ENCODE peak calls at places on chromosomes 6 and 20, in four cellular contexts. I is HCT116, O is K562, L is HepG2. F is an unnamed sample. For H3K9me3, the result is how much of the 10 kb centered on the place peaks cover.

GRCh38 chr20:24993337-24994185 is 1.0 kb upstream of the APMAP start:
- DNase-seq in I (no peak), O (no peak), L (peak), F (no peak)

GRCh38 chr6:168121308-168121665 is 42.3 kb upstream of the FRMD1 start:
- DNase-seq in I (no peak), L (no peak), O (no peak), F (no peak)

GRCh38 chr20:32406701-32407100 is 48.6 kb downstream of the ASXL1 start:
- DNase-seq in O (no peak), L (no peak), I (no peak), F (no peak)

GRCh38 chr6:149289192-149289741 is 28.2 kb upstream of the TAB2 start:
- DNase-seq in L (peak), I (no peak), O (no peak), F (no peak)

GRCh38 chr6:79946773-79947190 is 571 bp downstream of the ELOVL4 start:
- DNase-seq in L (no peak), I (no peak), O (no peak), F (no peak)

GRCh38 chr6:37557645-37558114 is 58.0 kb upstream of the CCDC167 start:
- DNase-seq in L (no peak), O (no peak), I (no peak), F (no peak)

GRCh38 chr6:163612200-163612599 is 197.7 kb downstream of the QKI start:
- DNase-seq in L (no peak), I (no peak), O (no peak), F (no peak)

GRCh38 chr6:44071670-44072451 is 55.4 kb downstream of the MRPL14 start:
- DNase-seq in L (no peak), I (no peak), O (no peak), F (no peak)

GRCh38 chr6:121993362-121993761 is 406.1 kb upstream of the HSF2 start:
- DNase-seq in L (no peak), O (no peak), I (no peak), F (no peak)

GRCh38 chr6:40532349-40533028 is 54.7 kb downstream of the LRFN2 start:
- DNase-seq in I (no peak), L (no peak), O (no peak), F (no peak)

GRCh38 chr20:31698803-31699718 is 23.6 kb downstream of the BCL2L1 start:
- DNase-seq in O (no peak), I (peak), L (peak), F (peak)

GRCh38 chr20:35648836-35649235 is 15.9 kb downstream of the CPNE1 start:
- DNase-seq in O (no peak), L (no peak), I (no peak), F (no peak)

GRCh38 chr6:17714879-17715860 is 8.4 kb upstream of the NUP153 start:
- DNase-seq in L (no peak), O (peak), I (peak), F (no peak)

GRCh38 chr6:139080255-139080920 is 51.8 kb downstream of the ABRACL start:
- DNase-seq in L (no peak), O (no peak), I (no peak), F (no peak)

GRCh38 chr6:14875678-14876063 is 370.2 kb upstream of the JARID2 start:
- DNase-seq in I (no peak), L (no peak), O (no peak), F (no peak)

GRCh38 chr20:20207291-20207690 is 155.0 kb downstream of the CFAP61 start:
- DNase-seq in L (no peak), O (no peak), I (no peak), F (no peak)

GRCh38 chr20:51528263-51529026 is 14.1 kb downstream of the NFATC2 start:
- DNase-seq in L (no peak), O (no peak), I (no peak), F (no peak)

GRCh38 chr6:27358786-27359185 is 29.8 kb upstream of the ZNF391 start:
- DNase-seq in O (no peak), L (no peak), I (no peak), F (no peak)

GRCh38 chr6:27359231-27359630 is 29.3 kb upstream of the ZNF391 start:
- DNase-seq in O (no peak), I (no peak), L (no peak), F (no peak)
- H3K9me3 ChIP-seq in O (under half), I (under half), L (under half), F (half or more)

GRCh38 chr20:37228656-37229055 is 33.0 kb downstream of the GHRH start:
- DNase-seq in O (no peak), L (no peak), I (no peak), F (no peak)

GRCh38 chr20:37226889-37227288 is 34.7 kb downstream of the GHRH start:
- DNase-seq in O (no peak), L (no peak), I (no peak), F (no peak)

GRCh38 chr20:37230200-37230599 is 31.4 kb downstream of the GHRH start:
- DNase-seq in O (no peak), L (no peak), I (no peak), F (no peak)

GRCh38 chr20:37228111-37228510 is 33.5 kb downstream of the GHRH start:
- DNase-seq in I (no peak), O (no peak), L (no peak), F (no peak)

GRCh38 chr20:37229300-37229699 is 32.3 kb downstream of the GHRH start:
- DNase-seq in O (no peak), L (no peak), I (no peak), F (no peak)
- TF ChIP-seq TCF7L2 in O (no peak), L (no peak), I (no peak), F (no peak)

GRCh38 chr6:106511274-106512047 is 117.8 kb downstream of the RTN4IP1 start:
- DNase-seq in I (no peak), O (no peak), L (peak), F (no peak)
- H3K27ac ChIP-seq in I (peak), O (no peak), L (peak), F (peak)

GRCh38 chr6:89257346-89257745 is 40.2 kb upstream of the GABRR1 start:
- DNase-seq in O (no peak), L (no peak), I (no peak), F (no peak)
- H3K9me3 ChIP-seq in O (under half), L (under half), I (under half), F (under half)

GRCh38 chr6:109720336-109720735 is 29.2 kb downstream of the FIG4 start:
- DNase-seq in O (no peak), I (no peak), L (no peak), F (no peak)
- TF ChIP-seq TCF7L2 in O (no peak), I (no peak), L (no peak), F (no peak)

DNA sequence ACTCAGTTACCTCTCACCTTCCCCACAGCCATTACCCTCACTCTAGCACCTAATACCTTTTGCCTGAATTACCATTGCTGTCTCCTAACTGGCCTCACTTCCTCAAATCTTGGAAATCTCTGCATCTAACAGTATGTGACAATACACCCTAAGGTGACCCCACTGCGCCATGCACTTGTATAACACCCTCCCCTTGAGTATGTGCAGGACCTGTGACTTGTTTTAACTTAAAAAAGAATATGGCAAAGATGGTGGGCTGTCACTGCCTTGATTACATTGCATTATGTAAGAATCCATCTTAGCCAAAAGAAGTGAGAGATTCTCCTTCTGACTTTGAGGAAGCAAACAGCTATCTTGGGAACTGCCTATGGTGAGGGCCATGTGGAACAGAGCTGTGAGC is 29.9 kb upstream of the PKHD1 start:
- DNase-seq in I (no peak), L (no peak), O (no peak), F (no peak)
- H3K27ac ChIP-seq in I (no peak), L (no peak), O (no peak), F (no peak)

DNA sequence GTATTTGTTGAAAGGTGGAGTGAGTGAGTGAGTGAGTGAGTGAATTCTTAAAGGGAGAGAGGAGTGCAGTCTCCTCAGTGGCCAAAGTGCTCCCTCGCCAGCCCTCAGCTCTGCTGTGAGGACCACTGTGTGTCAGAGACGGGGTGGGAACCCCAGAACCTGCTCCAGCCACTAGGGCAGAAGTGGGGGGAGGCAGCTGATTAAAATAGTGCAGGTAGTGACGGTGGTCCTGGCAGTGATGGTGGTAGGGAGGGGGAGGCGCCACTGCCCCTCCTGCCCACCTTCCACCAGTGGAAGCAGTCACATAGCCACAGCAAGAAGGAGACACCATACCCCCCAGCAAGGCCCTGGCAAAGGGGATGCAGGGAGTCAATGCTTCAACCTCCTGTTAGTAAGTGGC is 133.5 kb downstream of the PHACTR3 start:
- DNase-seq in I (no peak), L (no peak), O (no peak), F (no peak)
- H3K9me3 ChIP-seq in I (under half), L (under half), O (under half), F (under half)

DNA sequence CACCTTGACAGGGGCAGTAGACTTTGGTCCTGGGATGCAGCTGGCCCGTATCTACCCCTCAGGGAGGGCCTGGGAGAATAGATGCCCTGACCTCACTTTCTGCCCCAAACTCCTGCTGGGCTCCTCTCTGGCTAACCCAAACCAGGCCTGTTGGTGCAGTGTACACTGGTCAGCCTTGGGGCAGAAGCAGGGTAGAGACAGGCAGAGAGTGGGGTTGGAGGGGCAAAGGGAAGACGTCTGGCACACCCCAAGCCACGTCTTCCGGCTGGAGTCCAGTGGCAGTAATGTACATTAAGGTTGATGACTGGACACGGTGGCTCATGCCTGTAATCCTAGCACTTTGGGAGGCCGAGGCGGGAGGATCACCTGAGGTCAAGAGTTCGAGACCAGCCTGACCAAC is 9.3 kb downstream of the DDR1 start:
- DNase-seq in O (no peak), I (no peak), L (no peak), F (no peak)
- TF ChIP-seq TCF7L2 in O (no peak), I (no peak), L (no peak), F (no peak)

F was measured in Panc1.